ENCODE peak calls at places on chromosomes 3 and 15, in four cellular contexts. One of them, this sample, is unnamed.

GRCh38 chr3:181726351-181727121 is 14.8 kb downstream of the SOX2 start:
- DNase-seq in GM23248: no peak
- DNase-seq in tibial artery: no peak
- DNase-seq in psoas muscle: no peak
- DNase-seq in this sample: no peak

GRCh38 chr15:47917881-47918280 is 200.6 kb downstream of the SEMA6D start:
- DNase-seq in GM23248: no peak
- DNase-seq in tibial artery: no peak
- DNase-seq in psoas muscle: no peak
- DNase-seq in this sample: no peak

GRCh38 chr3:32157600-32158264 is 51.3 kb downstream of the GPD1L start:
- DNase-seq in GM23248: no peak
- DNase-seq in tibial artery: no peak
- DNase-seq in psoas muscle: no peak
- DNase-seq in this sample: no peak

GRCh38 chr15:69321041-69321554 is 22.4 kb downstream of the PAQR5 start:
- DNase-seq in GM23248: no peak
- DNase-seq in tibial artery: no peak
- DNase-seq in psoas muscle: no peak
- DNase-seq in this sample: no peak

GRCh38 chr3:128548426-128549282 is 55.7 kb upstream of the GATA2 start:
- DNase-seq in GM23248: peak; percentile 28
- DNase-seq in tibial artery: no peak
- DNase-seq in psoas muscle: no peak
- DNase-seq in this sample: no peak

GRCh38 chr3:8778475-8778874 is 9.1 kb upstream of the OXTR start:
- DNase-seq in GM23248: peak; percentile 67
- DNase-seq in tibial artery: no peak
- DNase-seq in psoas muscle: no peak
- DNase-seq in this sample: no peak

GRCh38 chr15:75238150-75238549 is 20.0 kb upstream of the GOLGA6C start:
- DNase-seq in GM23248: no peak
- DNase-seq in tibial artery: peak; percentile 3
- DNase-seq in psoas muscle: peak; percentile 10
- DNase-seq in this sample: peak; percentile 8

GRCh38 chr15:69631005-69631404 is 178.4 kb downstream of the RPLP1 start:
- DNase-seq in GM23248: no peak
- DNase-seq in tibial artery: no peak
- DNase-seq in psoas muscle: no peak
- DNase-seq in this sample: no peak

GRCh38 chr15:31606942-31607497 is 280.4 kb downstream of the KLF13 start:
- DNase-seq in GM23248: peak; percentile 30
- DNase-seq in tibial artery: no peak
- DNase-seq in psoas muscle: no peak
- DNase-seq in this sample: no peak

GRCh38 chr15:73357999-73358665 is 10.6 kb downstream of the HCN4 start:
- DNase-seq in GM23248: no peak
- DNase-seq in tibial artery: no peak
- DNase-seq in psoas muscle: no peak
- DNase-seq in this sample: no peak

GRCh38 chr15:77579498-77580188 is 53.1 kb downstream of the LINGO1 start:
- DNase-seq in GM23248: no peak
- DNase-seq in tibial artery: no peak
- DNase-seq in psoas muscle: no peak
- DNase-seq in this sample: no peak

GRCh38 chr3:34174740-34175139 is 376.3 kb downstream of the PDCD6IP start:
- DNase-seq in GM23248: no peak
- DNase-seq in tibial artery: no peak
- DNase-seq in psoas muscle: no peak
- DNase-seq in this sample: no peak

GRCh38 chr3:189841474-189842205 is 210.5 kb downstream of the TP63 start:
- DNase-seq in GM23248: peak; percentile 80
- DNase-seq in tibial artery: no peak
- DNase-seq in psoas muscle: no peak
- DNase-seq in this sample: no peak

GRCh38 chr3:9747267-9747666 is 2.5 kb upstream of the OGG1 start:
- DNase-seq in GM23248: peak; percentile 63
- DNase-seq in tibial artery: no peak
- DNase-seq in psoas muscle: no peak
- DNase-seq in this sample: no peak

GRCh38 chr3:58672451-58672850 is 5.9 kb upstream of the FAM3D start:
- DNase-seq in GM23248: no peak
- DNase-seq in tibial artery: no peak
- DNase-seq in psoas muscle: no peak
- DNase-seq in this sample: no peak

GRCh38 chr3:41092791-41093190 is 106.5 kb upstream of the CTNNB1 start:
- DNase-seq in GM23248: no peak
- DNase-seq in tibial artery: no peak
- DNase-seq in psoas muscle: no peak
- DNase-seq in this sample: no peak

GRCh38 chr15:101190196-101190595 is 61.7 kb downstream of the CHSY1 start:
- DNase-seq in GM23248: no peak
- DNase-seq in tibial artery: no peak
- DNase-seq in psoas muscle: no peak
- DNase-seq in this sample: no peak
- H3K4me1 ChIP-seq in GM23248: peaks cover 77% of the 10 kb centered on the region
- H3K4me1 ChIP-seq in tibial artery: peaks cover 48% of the 10 kb centered on the region
- H3K4me1 ChIP-seq in psoas muscle: peaks cover 52% of the 10 kb centered on the region
- H3K4me1 ChIP-seq in this sample: peaks cover 18% of the 10 kb centered on the region

DNA sequence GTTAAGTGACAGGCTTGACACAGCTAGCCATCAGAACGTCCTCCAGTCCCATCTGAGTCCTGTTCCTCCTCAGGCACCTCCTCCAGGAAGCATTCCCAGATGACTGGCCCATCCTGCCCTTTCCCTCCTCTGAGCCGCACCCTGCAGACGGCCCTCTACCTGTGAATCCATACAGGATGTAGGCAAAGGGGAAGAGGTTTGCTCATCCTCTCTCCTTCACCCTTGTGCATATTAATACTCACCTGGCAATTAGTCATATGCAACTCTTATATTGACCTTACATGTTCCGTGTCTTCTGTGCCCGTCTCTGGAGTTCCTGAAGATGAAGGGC is 61.9 kb downstream of the SMAD3 start:
- DNase-seq in GM23248: no peak
- DNase-seq in tibial artery: peak; percentile 19
- DNase-seq in psoas muscle: no peak
- DNase-seq in this sample: no peak
- H3K4me3 ChIP-seq in GM23248: no peak overlapping the region
- H3K4me3 ChIP-seq in tibial artery: no peak overlapping the region
- H3K4me3 ChIP-seq in psoas muscle: no peak overlapping the region
- H3K4me3 ChIP-seq in this sample: no peak overlapping the region

GRCh38 chr15:51724199-51724598 is 13.3 kb downstream of the LYSMD2 start:
- DNase-seq in GM23248: no peak
- DNase-seq in tibial artery: no peak
- DNase-seq in psoas muscle: no peak
- DNase-seq in this sample: no peak
- H3K4me1 ChIP-seq in GM23248: peaks cover 25% of the 10 kb centered on the region
- H3K4me1 ChIP-seq in tibial artery: no peaks in the 10 kb centered on the region
- H3K4me1 ChIP-seq in psoas muscle: peaks cover 37% of the 10 kb centered on the region
- H3K4me1 ChIP-seq in this sample: no peaks in the 10 kb centered on the region

GRCh38 chr3:132593241-132593949 is 3.7 kb upstream of the ACKR4 start:
- DNase-seq in GM23248: peak; percentile 56
- DNase-seq in tibial artery: no peak
- DNase-seq in psoas muscle: no peak
- DNase-seq in this sample: no peak
- H3K4me3 ChIP-seq in GM23248: peak overlapping the region; percentile 18
- H3K4me3 ChIP-seq in tibial artery: no peak overlapping the region
- H3K4me3 ChIP-seq in psoas muscle: no peak overlapping the region
- H3K4me3 ChIP-seq in this sample: no peak overlapping the region

GRCh38 chr3:16739416-16740091 is 134.3 kb upstream of the DAZL start:
- DNase-seq in GM23248: peak; percentile 79
- DNase-seq in tibial artery: no peak
- DNase-seq in psoas muscle: no peak
- DNase-seq in this sample: no peak

GRCh38 chr3:16740531-16740930 is 135.3 kb upstream of the DAZL start:
- DNase-seq in GM23248: peak; percentile 19
- DNase-seq in tibial artery: no peak
- DNase-seq in psoas muscle: no peak
- DNase-seq in this sample: no peak

GRCh38 chr3:16741103-16741758 is 136.0 kb upstream of the DAZL start:
- DNase-seq in GM23248: peak; percentile 92
- DNase-seq in tibial artery: peak; percentile 26
- DNase-seq in psoas muscle: no peak
- DNase-seq in this sample: no peak

GRCh38 chr3:16741890-16742289 is 136.7 kb upstream of the DAZL start:
- DNase-seq in GM23248: peak; percentile 49
- DNase-seq in tibial artery: no peak
- DNase-seq in psoas muscle: peak; percentile 54
- DNase-seq in this sample: no peak

GRCh38 chr3:16738451-16738850 is 133.2 kb upstream of the DAZL start:
- DNase-seq in GM23248: peak; percentile 52
- DNase-seq in tibial artery: no peak
- DNase-seq in psoas muscle: no peak
- DNase-seq in this sample: no peak
- H3K4me1 ChIP-seq in GM23248: peaks cover 27% of the 10 kb centered on the region
- H3K4me1 ChIP-seq in tibial artery: peaks cover 3% of the 10 kb centered on the region
- H3K4me1 ChIP-seq in psoas muscle: peaks cover 13% of the 10 kb centered on the region
- H3K4me1 ChIP-seq in this sample: no peaks in the 10 kb centered on the region